ENCODE peak calls at places on chromosomes 6 and 20, in five cellular contexts. O is left ventricle myocardium inferior; Z is CD8-positive, alpha-beta T cell; W is adipocyte; M is choroid plexus epithelial cell. T is an unnamed sample.

GRCh38 chr6:66731310-66731709 is 1024.3 kb upstream of the EYS start:
- DNase-seq in M (no peak), Z (no peak), W (no peak), O (no peak), T (no peak)

GRCh38 chr20:23782366-23782983 is 31.7 kb upstream of the CST1 start:
- DNase-seq in W (peak), Z (no peak), M (peak), O (no peak), T (no peak)

GRCh38 chr6:47161176-47161687 is 119.1 kb upstream of the ADGRF1 start:
- DNase-seq in W (peak), O (no peak), M (peak), Z (no peak), T (no peak)

GRCh38 chr6:56246941-56247653 is at the start of gene COL21A1:
- DNase-seq in M (peak), W (peak), Z (no peak), O (peak), T (no peak)

GRCh38 chr20:36881888-36882287 is 6.0 kb downstream of the TLDC2 start:
- DNase-seq in M (no peak), O (no peak), W (no peak), Z (no peak), T (no peak)

GRCh38 chr6:145784683-145785082 is 29.9 kb downstream of the FBXO30 start:
- DNase-seq in Z (no peak), W (no peak), O (peak), M (no peak), T (no peak)

GRCh38 chr6:57224769-57225515 is 2.8 kb upstream of the RAB23 start:
- DNase-seq in M (peak), Z (no peak), W (peak), O (no peak), T (peak)

GRCh38 chr6:14831922-14832321 is 413.9 kb upstream of the JARID2 start:
- DNase-seq in Z (no peak), M (no peak), W (no peak), O (no peak), T (no peak)

GRCh38 chr6:24788031-24788665 is 10.6 kb downstream of the ARMH2 start:
- DNase-seq in O (no peak), W (peak), Z (no peak), M (no peak), T (no peak)

GRCh38 chr6:153003294-153003645 is 761 bp upstream of the MTRF1L start:
- DNase-seq in Z (no peak), O (no peak), W (no peak), M (peak), T (no peak)

GRCh38 chr6:168037242-168037641 is 39.8 kb downstream of the KIF25 start:
- DNase-seq in O (no peak), W (no peak), Z (no peak), M (no peak), T (no peak)

GRCh38 chr20:32562495-32562911 is 22.6 kb downstream of the NOL4L start:
- DNase-seq in Z (no peak), M (no peak), W (no peak), O (no peak), T (no peak)

GRCh38 chr6:72623808-72624207 is 1.9 kb downstream of the KCNQ5 start:
- DNase-seq in Z (no peak), W (peak), M (no peak), O (no peak), T (no peak)

GRCh38 chr6:130853555-130854183 is 26.5 kb downstream of the SMLR1 start:
- DNase-seq in W (peak), M (peak), O (no peak), Z (no peak), T (peak)

GRCh38 chr6:155152211-155153076 is 111.4 kb upstream of the CLDN20 start:
- DNase-seq in W (no peak), O (no peak), M (no peak), Z (no peak), T (no peak)

GRCh38 chr6:45714795-45715507 is 300.7 kb downstream of the CLIC5 start:
- DNase-seq in W (peak), O (no peak), M (peak), Z (peak), T (peak)

GRCh38 chr6:83086751-83087150 is 19.3 kb downstream of the DOP1A start:
- DNase-seq in M (no peak), O (no peak), Z (no peak), W (no peak), T (no peak)

GRCh38 chr6:17165383-17165782 is 63.5 kb downstream of the STMND1 start:
- DNase-seq in M (no peak), W (peak), Z (no peak), O (no peak), T (no peak)

GRCh38 chr6:34836008-34836407 is 44.1 kb downstream of the BLTP3A start:
- DNase-seq in M (no peak), Z (no peak), O (no peak), W (no peak), T (no peak)

GRCh38 chr6:82370788-82371187 is 7.2 kb downstream of the TPBG start:
- DNase-seq in O (no peak), W (no peak), M (no peak), Z (no peak), T (no peak)

GRCh38 chr6:81751388-81752083 is 945 bp downstream of the TENT5A start:
- DNase-seq in O (peak), M (peak), Z (peak), W (peak), T (no peak)

GRCh38 chr20:31661625-31662371 is 24.1 kb downstream of the COX4I2 start:
- DNase-seq in W (peak), O (peak), Z (peak), M (peak), T (no peak)

GRCh38 chr6:146260886-146261285 is 232.0 kb downstream of the GRM1 start:
- DNase-seq in W (no peak), O (no peak), M (no peak), Z (no peak), T (no peak)

GRCh38 chr20:45020236-45020886 is 54.0 kb downstream of the STK4 start:
- DNase-seq in O (no peak), Z (no peak), M (peak), W (peak), T (no peak)

GRCh38 chr20:60055740-60056139 is 97.5 kb downstream of the CDH26 start:
- DNase-seq in M (no peak), O (peak), Z (peak), W (no peak), T (no peak)
- H3K4me3 ChIP-seq in M (no peak), O (peak), Z (peak), W (no peak), T (peak)

DNA sequence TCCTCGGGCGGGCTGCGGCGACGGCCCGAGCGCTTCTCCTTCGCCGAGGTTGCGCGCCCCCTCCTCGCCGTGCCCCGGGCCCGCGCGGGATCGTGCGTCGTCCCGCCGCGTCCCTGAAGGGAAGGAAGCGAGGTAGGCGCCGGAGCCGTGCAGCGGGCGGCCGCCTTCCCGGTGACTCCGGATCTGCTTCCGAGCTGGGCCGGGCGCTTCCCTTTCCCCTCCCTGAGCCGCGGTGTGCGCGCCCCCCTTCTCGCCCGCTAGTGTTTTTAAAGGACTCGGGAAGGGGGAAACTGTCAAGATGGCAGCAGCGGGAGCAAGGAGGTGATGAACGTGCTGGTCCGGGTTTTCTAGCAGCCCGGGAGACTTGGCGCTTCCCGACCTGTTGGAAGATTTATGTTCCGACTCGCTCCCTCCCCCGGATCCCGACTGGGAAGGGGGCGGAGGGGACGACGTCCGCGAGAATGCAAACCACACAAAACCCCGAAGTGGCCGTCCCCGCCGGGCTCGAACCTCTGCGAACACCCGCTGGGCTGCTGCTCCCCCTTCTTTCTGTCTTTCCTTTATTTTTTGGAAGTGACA is 744 bp upstream of the FOXO3 start:
- DNase-seq in O (no peak), W (no peak), Z (no peak), M (peak), T (peak)
- H3K4me3 ChIP-seq in O (peak), W (peak), Z (peak), M (peak), T (peak)

GRCh38 chr6:151136141-151136755 is 103.5 kb upstream of the AKAP12 start:
- DNase-seq in M (no peak), Z (no peak), O (no peak), W (no peak), T (no peak)
- H3K4me3 ChIP-seq in M (no peak), Z (no peak), O (no peak), W (peak), T (peak)

DNA sequence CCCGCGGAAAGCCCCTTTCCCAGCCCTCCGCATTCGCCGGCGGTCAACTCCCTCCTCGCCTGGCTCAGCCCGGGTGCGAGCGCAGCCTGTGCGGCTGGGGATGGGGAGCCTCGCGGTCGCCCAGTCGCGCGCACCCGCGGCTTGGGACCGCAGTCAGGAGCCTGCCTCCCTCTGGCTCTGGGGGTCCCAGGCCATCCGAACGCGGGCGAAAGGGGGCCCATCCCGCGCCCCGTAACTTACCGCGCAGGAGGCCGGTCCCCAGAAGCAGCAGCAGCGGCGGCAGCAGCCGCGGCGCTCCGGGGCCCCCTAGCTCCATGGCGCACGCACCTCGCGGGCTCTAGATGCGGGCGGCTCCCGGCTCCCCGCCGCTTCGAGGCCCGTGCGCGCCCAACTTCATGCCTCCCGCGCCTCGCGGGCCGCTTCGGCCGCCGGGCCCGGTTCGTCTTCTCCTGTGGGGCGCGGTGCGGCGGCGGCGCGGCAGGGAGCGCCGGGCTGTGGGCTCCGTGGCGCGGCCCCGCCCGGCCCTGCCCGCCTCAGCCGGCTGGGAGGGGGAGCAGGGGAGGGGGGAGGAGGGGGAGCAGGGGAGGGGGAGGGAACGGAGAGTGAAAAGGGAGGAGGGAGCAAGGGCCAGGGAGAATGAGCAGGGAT is at the start of gene CHRNA4:
- DNase-seq in W (no peak), O (no peak), Z (no peak), M (no peak), T (no peak)
- H3K4me3 ChIP-seq in W (no peak), O (peak), Z (no peak), M (no peak), T (no peak)

GRCh38 chr20:3248167-3248992 is 9.4 kb upstream of the SLC4A11 start:
- DNase-seq in O (peak), M (peak), W (no peak), Z (no peak), T (no peak)
- H3K4me3 ChIP-seq in O (peak), M (peak), W (peak), Z (no peak), T (peak)

GRCh38 chr6:3742426-3743344 is 8.8 kb downstream of the PXDC1 start:
- DNase-seq in Z (peak), O (peak), M (peak), W (peak), T (peak)

GRCh38 chr6:3744901-3745470 is 6.5 kb downstream of the PXDC1 start:
- DNase-seq in M (no peak), O (no peak), Z (no peak), W (no peak), T (no peak)

GRCh38 chr6:3745566-3746118 is 5.9 kb downstream of the PXDC1 start:
- DNase-seq in Z (no peak), M (no peak), W (no peak), O (no peak), T (no peak)

GRCh38 chr6:3743541-3743940 is 8.0 kb downstream of the PXDC1 start:
- DNase-seq in Z (no peak), M (no peak), W (no peak), O (no peak), T (no peak)

GRCh38 chr6:3744211-3744900 is 7.2 kb downstream of the PXDC1 start:
- DNase-seq in O (no peak), M (no peak), W (no peak), Z (no peak), T (no peak)
- H3K4me3 ChIP-seq in O (peak), M (no peak), W (peak), Z (no peak), T (no peak)

T was measured in skeletal muscle cell.